ENCODE peak calls at places on chromosomes 6 and 20, in six cellular contexts. One of them, this sample, is unnamed. For H3K4me1, the result is how much of the 10 kb centered on the place peaks cover.

GRCh38 chr6:87731818-87732661 is 30.0 kb upstream of the AKIRIN2 start:
- DNase-seq in CD8-positive, alpha-beta T cell: no peak
- DNase-seq in A549: peak
- DNase-seq in CD8-positive, alpha-beta memory T cell: peak
- DNase-seq in tibial nerve: peak
- DNase-seq in heart left ventricle: peak
- DNase-seq in this sample: peak

GRCh38 chr6:3813150-3813780 is 35.9 kb upstream of the FAM50B start:
- DNase-seq in CD8-positive, alpha-beta T cell: no peak
- DNase-seq in A549: peak
- DNase-seq in CD8-positive, alpha-beta memory T cell: no peak
- DNase-seq in tibial nerve: no peak
- DNase-seq in heart left ventricle: peak
- DNase-seq in this sample: peak

GRCh38 chr6:44470106-44470446 is 82.6 kb downstream of the CDC5L start:
- DNase-seq in CD8-positive, alpha-beta T cell: no peak
- DNase-seq in A549: no peak
- DNase-seq in CD8-positive, alpha-beta memory T cell: no peak
- DNase-seq in tibial nerve: no peak
- DNase-seq in heart left ventricle: no peak
- DNase-seq in this sample: no peak

GRCh38 chr6:11815231-11815630 is 36.6 kb upstream of the ADTRP start:
- DNase-seq in CD8-positive, alpha-beta T cell: no peak
- DNase-seq in A549: peak
- DNase-seq in CD8-positive, alpha-beta memory T cell: no peak
- DNase-seq in tibial nerve: no peak
- DNase-seq in heart left ventricle: no peak
- DNase-seq in this sample: no peak

GRCh38 chr6:34339432-34339831 is 53.0 kb downstream of the NUDT3 start:
- DNase-seq in CD8-positive, alpha-beta T cell: no peak
- DNase-seq in A549: no peak
- DNase-seq in CD8-positive, alpha-beta memory T cell: no peak
- DNase-seq in tibial nerve: no peak
- DNase-seq in heart left ventricle: no peak
- DNase-seq in this sample: no peak

GRCh38 chr6:165186041-165186440 is 123.4 kb downstream of the C6orf118 start:
- DNase-seq in CD8-positive, alpha-beta T cell: no peak
- DNase-seq in A549: no peak
- DNase-seq in CD8-positive, alpha-beta memory T cell: no peak
- DNase-seq in tibial nerve: no peak
- DNase-seq in heart left ventricle: no peak
- DNase-seq in this sample: no peak

GRCh38 chr6:125170376-125170775 is 16.8 kb downstream of the TPD52L1 start:
- DNase-seq in CD8-positive, alpha-beta T cell: no peak
- DNase-seq in A549: no peak
- DNase-seq in CD8-positive, alpha-beta memory T cell: no peak
- DNase-seq in tibial nerve: no peak
- DNase-seq in heart left ventricle: no peak
- DNase-seq in this sample: no peak

GRCh38 chr20:37275125-37275524 is 13.5 kb upstream of the GHRH start:
- DNase-seq in CD8-positive, alpha-beta T cell: no peak
- DNase-seq in A549: no peak
- DNase-seq in CD8-positive, alpha-beta memory T cell: no peak
- DNase-seq in tibial nerve: no peak
- DNase-seq in heart left ventricle: no peak
- DNase-seq in this sample: no peak

GRCh38 chr6:4788953-4789584 is 12.9 kb downstream of the CDYL start:
- DNase-seq in CD8-positive, alpha-beta T cell: no peak
- DNase-seq in A549: no peak
- DNase-seq in CD8-positive, alpha-beta memory T cell: no peak
- DNase-seq in tibial nerve: no peak
- DNase-seq in heart left ventricle: no peak
- DNase-seq in this sample: no peak

GRCh38 chr6:160992323-160993314 is 1.1 kb downstream of the MAP3K4 start:
- DNase-seq in CD8-positive, alpha-beta T cell: peak
- DNase-seq in A549: peak
- DNase-seq in CD8-positive, alpha-beta memory T cell: peak
- DNase-seq in tibial nerve: no peak
- DNase-seq in heart left ventricle: peak
- DNase-seq in this sample: peak

GRCh38 chr6:160990847-160991410 is 640 bp upstream of the MAP3K4 start:
- DNase-seq in CD8-positive, alpha-beta T cell: no peak
- DNase-seq in A549: no peak
- DNase-seq in CD8-positive, alpha-beta memory T cell: no peak
- DNase-seq in tibial nerve: no peak
- DNase-seq in heart left ventricle: no peak
- DNase-seq in this sample: no peak

GRCh38 chr6:160987265-160987664 is 4.3 kb upstream of the MAP3K4 start:
- DNase-seq in CD8-positive, alpha-beta T cell: no peak
- DNase-seq in A549: no peak
- DNase-seq in CD8-positive, alpha-beta memory T cell: no peak
- DNase-seq in tibial nerve: no peak
- DNase-seq in heart left ventricle: no peak
- DNase-seq in this sample: no peak

GRCh38 chr6:160995271-160995670 is 3.7 kb downstream of the MAP3K4 start:
- DNase-seq in CD8-positive, alpha-beta T cell: no peak
- DNase-seq in A549: no peak
- DNase-seq in CD8-positive, alpha-beta memory T cell: no peak
- DNase-seq in tibial nerve: no peak
- DNase-seq in heart left ventricle: no peak
- DNase-seq in this sample: no peak

GRCh38 chr6:160991411-160992322 is at the start of gene MAP3K4:
- DNase-seq in CD8-positive, alpha-beta T cell: peak
- DNase-seq in A549: peak
- DNase-seq in CD8-positive, alpha-beta memory T cell: peak
- DNase-seq in tibial nerve: peak
- DNase-seq in heart left ventricle: peak
- DNase-seq in this sample: peak
- H3K4me1 ChIP-seq in CD8-positive, alpha-beta T cell: under half
- H3K4me1 ChIP-seq in A549: under half
- H3K4me1 ChIP-seq in CD8-positive, alpha-beta memory T cell: under half
- H3K4me1 ChIP-seq in tibial nerve: under half
- H3K4me1 ChIP-seq in heart left ventricle: under half
- H3K4me1 ChIP-seq in this sample: under half

GRCh38 chr6:152257581-152257980 is 379.6 kb downstream of the SYNE1 start:
- DNase-seq in CD8-positive, alpha-beta T cell: no peak
- DNase-seq in A549: no peak
- DNase-seq in CD8-positive, alpha-beta memory T cell: no peak
- DNase-seq in tibial nerve: no peak
- DNase-seq in heart left ventricle: no peak
- DNase-seq in this sample: no peak

GRCh38 chr6:152263582-152263981 is 373.6 kb downstream of the SYNE1 start:
- DNase-seq in CD8-positive, alpha-beta T cell: no peak
- DNase-seq in A549: no peak
- DNase-seq in CD8-positive, alpha-beta memory T cell: no peak
- DNase-seq in tibial nerve: no peak
- DNase-seq in heart left ventricle: no peak
- DNase-seq in this sample: no peak

GRCh38 chr6:152261179-152261578 is 376.0 kb downstream of the SYNE1 start:
- DNase-seq in CD8-positive, alpha-beta T cell: no peak
- DNase-seq in A549: no peak
- DNase-seq in CD8-positive, alpha-beta memory T cell: no peak
- DNase-seq in tibial nerve: no peak
- DNase-seq in heart left ventricle: peak
- DNase-seq in this sample: peak

GRCh38 chr6:152259234-152259633 is 377.9 kb downstream of the SYNE1 start:
- DNase-seq in CD8-positive, alpha-beta T cell: no peak
- DNase-seq in A549: no peak
- DNase-seq in CD8-positive, alpha-beta memory T cell: no peak
- DNase-seq in tibial nerve: no peak
- DNase-seq in heart left ventricle: no peak
- DNase-seq in this sample: no peak
- H3K4me1 ChIP-seq in CD8-positive, alpha-beta T cell: under half
- H3K4me1 ChIP-seq in A549: under half
- H3K4me1 ChIP-seq in CD8-positive, alpha-beta memory T cell: under half
- H3K4me1 ChIP-seq in tibial nerve: under half
- H3K4me1 ChIP-seq in heart left ventricle: under half
- H3K4me1 ChIP-seq in this sample: under half

GRCh38 chr20:60407938-60408337 is 449.7 kb downstream of the CDH26 start:
- DNase-seq in CD8-positive, alpha-beta T cell: no peak
- DNase-seq in A549: no peak
- DNase-seq in CD8-positive, alpha-beta memory T cell: no peak
- DNase-seq in tibial nerve: no peak
- DNase-seq in heart left ventricle: no peak
- DNase-seq in this sample: no peak
- H3K4me1 ChIP-seq in CD8-positive, alpha-beta T cell: under half
- H3K4me1 ChIP-seq in A549: under half
- H3K4me1 ChIP-seq in CD8-positive, alpha-beta memory T cell: under half
- H3K4me1 ChIP-seq in tibial nerve: under half
- H3K4me1 ChIP-seq in heart left ventricle: under half
- H3K4me1 ChIP-seq in this sample: under half

GRCh38 chr6:21265264-21266044 is 328.1 kb upstream of the SOX4 start:
- DNase-seq in CD8-positive, alpha-beta T cell: no peak
- DNase-seq in A549: no peak
- DNase-seq in CD8-positive, alpha-beta memory T cell: no peak
- DNase-seq in tibial nerve: no peak
- DNase-seq in heart left ventricle: no peak
- DNase-seq in this sample: no peak
- H3K4me1 ChIP-seq in CD8-positive, alpha-beta T cell: under half
- H3K4me1 ChIP-seq in A549: under half
- H3K4me1 ChIP-seq in CD8-positive, alpha-beta memory T cell: under half
- H3K4me1 ChIP-seq in tibial nerve: under half
- H3K4me1 ChIP-seq in heart left ventricle: under half
- H3K4me1 ChIP-seq in this sample: under half

GRCh38 chr20:57683876-57684275 is 25.9 kb downstream of the PMEPA1 start:
- DNase-seq in CD8-positive, alpha-beta T cell: no peak
- DNase-seq in A549: no peak
- DNase-seq in CD8-positive, alpha-beta memory T cell: no peak
- DNase-seq in tibial nerve: no peak
- DNase-seq in heart left ventricle: no peak
- DNase-seq in this sample: no peak
- H3K4me1 ChIP-seq in CD8-positive, alpha-beta T cell: under half
- H3K4me1 ChIP-seq in A549: half or more
- H3K4me1 ChIP-seq in CD8-positive, alpha-beta memory T cell: under half
- H3K4me1 ChIP-seq in tibial nerve: under half
- H3K4me1 ChIP-seq in heart left ventricle: under half
- H3K4me1 ChIP-seq in this sample: under half